ENCODE peak calls at places on chromosomes 2 and 18, in nine cellular contexts. T is H7; R is activated CD4-positive, alpha-beta T cell treated with anti-CD3 and anti-CD28 coated beads for 24 hours; Z is psoas muscle; Y is stimulated activated CD8-positive, alpha-beta memory T cell treated with anti-CD3 and anti-CD28 coated beads, Interleukin-4, amount 100 ng/mL, for 1 hour; L is mesenchymal stem cell; Q is HT-29; N is AML-193; V is mucosa of gallbladder. W is an unnamed sample.

GRCh38 chr2:12816379-12817306 is 99.9 kb downstream of the TRIB2 start:
- DNase-seq in T (no peak), R (no peak), Z (no peak), Y (no peak), L (peak; percentile 53), Q (no peak), N (no peak), V (no peak), W (no peak)

GRCh38 chr2:47890711-47891368 is 15.5 kb downstream of the FBXO11 start:
- DNase-seq in T (no peak), R (no peak), Z (no peak), Y (no peak), L (peak; percentile 29), Q (no peak), N (no peak), V (no peak), W (no peak)

GRCh38 chr2:74831693-74832530 is 2.0 kb upstream of the HK2 start:
- DNase-seq in T (no peak), R (no peak), Z (no peak), Y (no peak), L (peak; percentile 65), Q (no peak), N (peak; percentile 65), V (no peak), W (no peak)

GRCh38 chr2:203662963-203663362 is 43.5 kb upstream of the CD28 start:
- DNase-seq in T (no peak), R (no peak), Z (no peak), Y (no peak), L (peak; percentile 35), Q (peak; percentile 39), N (no peak), V (no peak), W (no peak)

GRCh38 chr2:48445091-48445725 is 84.7 kb upstream of the STON1 start:
- DNase-seq in T (no peak), R (no peak), Z (no peak), Y (no peak), L (no peak), Q (no peak), N (no peak), V (no peak), W (peak; percentile 25)

GRCh38 chr2:238097201-238097987 is 2.7 kb upstream of the ESPNL start:
- DNase-seq in T (peak; percentile 67), R (no peak), Z (peak; percentile 27), Y (no peak), L (no peak), Q (no peak), N (no peak), V (peak; percentile 9), W (no peak)

GRCh38 chr18:48230459-48231113 is 178.6 kb downstream of the ZBTB7C start:
- DNase-seq in T (peak; percentile 93), R (no peak), Z (peak; percentile 84), Y (no peak), L (peak; percentile 65), Q (peak; percentile 74), N (peak; percentile 76), V (peak; percentile 51), W (peak; percentile 73)

GRCh38 chr2:42127425-42128424 is 41.4 kb upstream of the EML4 start:
- DNase-seq in T (no peak), R (no peak), Z (no peak), Y (no peak), L (peak; percentile 26), Q (no peak), N (no peak), V (no peak), W (peak; percentile 78)

GRCh38 chr2:38797953-38798352 is 19.9 kb downstream of the GEMIN6 start:
- DNase-seq in T (no peak), R (no peak), Z (no peak), Y (no peak), L (no peak), Q (no peak), N (no peak), V (no peak), W (no peak)

GRCh38 chr2:120013569-120014223 is 819 bp downstream of the EPB41L5 start:
- DNase-seq in T (no peak), R (no peak), Z (no peak), Y (no peak), L (peak; percentile 15), Q (peak; percentile 65), N (no peak), V (peak; percentile 33), W (no peak)

GRCh38 chr18:32714571-32715148 is 58.2 kb downstream of the KLHL14 start:
- DNase-seq in T (peak; percentile 26), R (no peak), Z (no peak), Y (no peak), L (peak; percentile 75), Q (peak; percentile 61), N (peak; percentile 60), V (peak; percentile 62), W (peak; percentile 71)

GRCh38 chr2:14137643-14138042 is 494.9 kb upstream of the LRATD1 start:
- DNase-seq in T (no peak), R (no peak), Z (no peak), Y (no peak), L (no peak), Q (peak; percentile 28), N (no peak), V (no peak), W (no peak)

GRCh38 chr2:185793532-185794073 is 55.0 kb downstream of the FSIP2 start:
- DNase-seq in T (no peak), R (no peak), Z (no peak), Y (no peak), L (peak; percentile 18), Q (no peak), N (no peak), V (no peak), W (no peak)

GRCh38 chr2:68742638-68743037 is 8.0 kb downstream of the ARHGAP25 start:
- DNase-seq in T (no peak), R (no peak), Z (no peak), Y (no peak), L (no peak), Q (no peak), N (peak; percentile 56), V (peak; percentile 9), W (no peak)

GRCh38 chr2:53129851-53130250 is 637.8 kb upstream of the CHAC2 start:
- DNase-seq in T (no peak), R (no peak), Z (no peak), Y (no peak), L (peak; percentile 84), Q (peak; percentile 2), N (no peak), V (no peak), W (no peak)

GRCh38 chr2:7089284-7089683 is 172.1 kb downstream of the RNF144A start:
- DNase-seq in T (peak; percentile 19), R (no peak), Z (no peak), Y (no peak), L (no peak), Q (no peak), N (no peak), V (no peak), W (no peak)

GRCh38 chr2:287471-287885 is 413 bp downstream of the ALKAL2 start:
- DNase-seq in T (peak; percentile 86), R (no peak), Z (no peak), Y (no peak), L (peak; percentile 45), Q (no peak), N (no peak), V (no peak), W (no peak)

GRCh38 chr2:200829258-200829655 is 17.5 kb downstream of the BZW1 start:
- DNase-seq in T (peak; percentile 45), R (no peak), Z (no peak), Y (no peak), L (no peak), Q (no peak), N (no peak), V (no peak), W (no peak)

GRCh38 chr2:201907128-201907886 is 101.0 kb downstream of the CDK15 start:
- DNase-seq in T (no peak), R (no peak), Z (no peak), Y (no peak), L (peak; percentile 20), Q (no peak), N (no peak), V (no peak), W (no peak)

GRCh38 chr2:1551905-1552304 is 138.6 kb downstream of the TPO start:
- DNase-seq in T (no peak), R (no peak), Z (no peak), Y (no peak), L (no peak), Q (no peak), N (no peak), V (no peak), W (no peak)

GRCh38 chr2:33583194-33583938 is 15.7 kb downstream of the FAM98A start:
- DNase-seq in T (peak; percentile 27), R (no peak), Z (no peak), Y (no peak), L (peak; percentile 57), Q (peak; percentile 45), N (peak; percentile 51), V (peak; percentile 18), W (peak; percentile 35)

GRCh38 chr18:41771971-41772370 is 183.1 kb upstream of the PIK3C3 start:
- DNase-seq in T (no peak), R (no peak), Z (no peak), Y (no peak), L (peak; percentile 23), Q (no peak), N (no peak), V (no peak), W (no peak)

GRCh38 chr2:172578860-172579512 is 23.1 kb downstream of the PDK1 start:
- DNase-seq in T (no peak), R (no peak), Z (no peak), Y (no peak), L (no peak), Q (no peak), N (no peak), V (no peak), W (no peak)